ENCODE peak calls at places on chromosomes 2 and 18, in seven cellular contexts. I is SK-N-SH; K is left ventricle myocardium inferior; F is A549; J is progenitor cell of endocrine pancreas; V is effector memory CD8-positive, alpha-beta T cell; X is neural progenitor cell. M is an unnamed sample.

GRCh38 chr18:63936156-63936931 is 12.8 kb upstream of the HMSD start:
- DNase-seq in I (peak), K (peak), F (peak), J (peak), V (peak), X (peak), M (peak)

GRCh38 chr2:85444629-85445028 is 26.1 kb downstream of the SH2D6 start:
- DNase-seq in I (no peak), K (no peak), F (no peak), J (no peak), V (no peak), X (no peak), M (no peak)

GRCh38 chr2:135004005-135004746 is 43.1 kb downstream of the MAP3K19 start:
- DNase-seq in I (peak), K (peak), F (peak), J (peak), V (peak), X (peak), M (peak)

GRCh38 chr2:49028101-49028500 is 126.2 kb downstream of the FSHR start:
- DNase-seq in I (no peak), K (no peak), F (no peak), J (no peak), V (no peak), X (no peak), M (no peak)

GRCh38 chr2:240473211-240473610 is 37.7 kb downstream of the GPC1 start:
- DNase-seq in I (no peak), K (no peak), F (no peak), J (no peak), V (no peak), X (no peak), M (no peak)

GRCh38 chr18:62863629-62864028 is 148.3 kb downstream of the PHLPP1 start:
- DNase-seq in I (no peak), K (no peak), F (no peak), J (no peak), V (no peak), X (no peak), M (no peak)

GRCh38 chr2:12555012-12555645 is 161.6 kb upstream of the TRIB2 start:
- DNase-seq in I (peak), K (no peak), F (no peak), J (no peak), V (no peak), X (peak), M (peak)

GRCh38 chr2:202965810-202966454 is 48.7 kb upstream of the NBEAL1 start:
- DNase-seq in I (no peak), K (no peak), F (peak), J (no peak), V (no peak), X (peak), M (no peak)

GRCh38 chr18:57921708-57922107 is 118.6 kb upstream of the ATP8B1 start:
- DNase-seq in I (no peak), K (no peak), F (no peak), J (no peak), V (no peak), X (no peak), M (no peak)

M was measured in CD4-positive, CD25-positive, alpha-beta regulatory T cell.